ENCODE peak calls at places on chromosomes 12 and 14, in five cellular contexts. One of them, this sample, is unnamed.

GRCh38 chr14:72884386-72884785 is 9.5 kb downstream of the DPF3 start:
- DNase-seq in fibroblast of the aortic adventitia: no peak
- DNase-seq in GM04504: no peak
- DNase-seq in NCI-H2081: no peak
- DNase-seq in amniotic epithelial cell: no peak
- DNase-seq in this sample: no peak

GRCh38 chr12:115103884-115104883 is 420.2 kb upstream of the TBX3 start:
- DNase-seq in NCI-H2081: no peak
- DNase-seq in GM04504: no peak
- DNase-seq in amniotic epithelial cell: peak; percentile 99
- DNase-seq in fibroblast of the aortic adventitia: peak; percentile 84
- DNase-seq in this sample: no peak

GRCh38 chr14:60064491-60065072 is 27.1 kb upstream of the PCNX4 start:
- DNase-seq in fibroblast of the aortic adventitia: peak; percentile 70
- DNase-seq in NCI-H2081: peak; percentile 33
- DNase-seq in GM04504: no peak
- DNase-seq in amniotic epithelial cell: peak; percentile 52
- DNase-seq in this sample: no peak

GRCh38 chr12:48351022-48351708 is 446 bp upstream of the ZNF641 start:
- DNase-seq in GM04504: peak; percentile 31
- DNase-seq in NCI-H2081: peak; percentile 62
- DNase-seq in fibroblast of the aortic adventitia: peak; percentile 76
- DNase-seq in amniotic epithelial cell: peak; percentile 94
- DNase-seq in this sample: no peak

GRCh38 chr12:34605510-34605887 is 583.2 kb downstream of the ALG10 start:
- DNase-seq in GM04504: no peak
- DNase-seq in fibroblast of the aortic adventitia: no peak
- DNase-seq in amniotic epithelial cell: no peak
- DNase-seq in NCI-H2081: no peak
- DNase-seq in this sample: no peak

GRCh38 chr14:31080060-31080459 is 53.9 kb upstream of the STRN3 start:
- DNase-seq in NCI-H2081: no peak
- DNase-seq in amniotic epithelial cell: no peak
- DNase-seq in fibroblast of the aortic adventitia: peak; percentile 63
- DNase-seq in GM04504: no peak
- DNase-seq in this sample: no peak

GRCh38 chr12:113016796-113017195 is 38.5 kb downstream of the OAS2 start:
- DNase-seq in GM04504: no peak
- DNase-seq in fibroblast of the aortic adventitia: no peak
- DNase-seq in amniotic epithelial cell: no peak
- DNase-seq in NCI-H2081: no peak
- DNase-seq in this sample: no peak

GRCh38 chr12:3034067-3034750 is 43.0 kb upstream of the TSPAN9 start:
- DNase-seq in fibroblast of the aortic adventitia: peak; percentile 59
- DNase-seq in GM04504: peak; percentile 31
- DNase-seq in amniotic epithelial cell: peak; percentile 68
- DNase-seq in NCI-H2081: peak; percentile 49
- DNase-seq in this sample: peak; percentile 64

GRCh38 chr14:67167420-67168109 is 21.7 kb upstream of the GARIN2 start:
- DNase-seq in GM04504: no peak
- DNase-seq in amniotic epithelial cell: peak; percentile 38
- DNase-seq in fibroblast of the aortic adventitia: peak; percentile 37
- DNase-seq in NCI-H2081: no peak
- DNase-seq in this sample: no peak

GRCh38 chr12:104740668-104741067 is 217.4 kb downstream of the SLC41A2 start:
- DNase-seq in NCI-H2081: no peak
- DNase-seq in GM04504: no peak
- DNase-seq in amniotic epithelial cell: no peak
- DNase-seq in fibroblast of the aortic adventitia: no peak
- DNase-seq in this sample: no peak

GRCh38 chr12:114686421-114687268 is 2.7 kb upstream of the TBX3 start:
- DNase-seq in NCI-H2081: no peak
- DNase-seq in amniotic epithelial cell: no peak
- DNase-seq in fibroblast of the aortic adventitia: no peak
- DNase-seq in GM04504: no peak
- DNase-seq in this sample: no peak

GRCh38 chr12:16573652-16574077 is 32.3 kb downstream of the LMO3 start:
- DNase-seq in NCI-H2081: no peak
- DNase-seq in fibroblast of the aortic adventitia: no peak
- DNase-seq in GM04504: no peak
- DNase-seq in amniotic epithelial cell: peak; percentile 94
- DNase-seq in this sample: no peak

GRCh38 chr14:75222208-75222701 is 45.8 kb upstream of the TMED10 start:
- DNase-seq in amniotic epithelial cell: peak; percentile 89
- DNase-seq in GM04504: no peak
- DNase-seq in NCI-H2081: no peak
- DNase-seq in fibroblast of the aortic adventitia: peak; percentile 67
- DNase-seq in this sample: no peak

GRCh38 chr14:99267871-99268775 is 3.9 kb downstream of the BCL11B start:
- DNase-seq in NCI-H2081: no peak
- DNase-seq in GM04504: no peak
- DNase-seq in amniotic epithelial cell: no peak
- DNase-seq in fibroblast of the aortic adventitia: no peak
- DNase-seq in this sample: no peak

GRCh38 chr14:89957791-89958190 is 2.1 kb downstream of the TDP1 start:
- DNase-seq in amniotic epithelial cell: no peak
- DNase-seq in NCI-H2081: no peak
- DNase-seq in fibroblast of the aortic adventitia: no peak
- DNase-seq in GM04504: no peak
- DNase-seq in this sample: no peak

GRCh38 chr12:110253176-110253575 is 27.9 kb upstream of the ATP2A2 start:
- DNase-seq in GM04504: no peak
- DNase-seq in fibroblast of the aortic adventitia: peak; percentile 40
- DNase-seq in amniotic epithelial cell: peak; percentile 19
- DNase-seq in NCI-H2081: no peak
- DNase-seq in this sample: no peak

GRCh38 chr12:68240975-68241374 is 12.4 kb downstream of the IL22 start:
- DNase-seq in GM04504: no peak
- DNase-seq in fibroblast of the aortic adventitia: peak; percentile 52
- DNase-seq in amniotic epithelial cell: peak; percentile 57
- DNase-seq in NCI-H2081: no peak
- DNase-seq in this sample: no peak

GRCh38 chr14:79781882-79782281 is 429.4 kb downstream of the DIO2 start:
- DNase-seq in GM04504: peak; percentile 0
- DNase-seq in fibroblast of the aortic adventitia: no peak
- DNase-seq in NCI-H2081: no peak
- DNase-seq in amniotic epithelial cell: peak; percentile 61
- DNase-seq in this sample: no peak

GRCh38 chr14:55398679-55399078 is 13.0 kb downstream of the ATG14 start:
- DNase-seq in amniotic epithelial cell: peak; percentile 94
- DNase-seq in NCI-H2081: no peak
- DNase-seq in fibroblast of the aortic adventitia: peak; percentile 97
- DNase-seq in GM04504: peak; percentile 79
- DNase-seq in this sample: no peak

GRCh38 chr12:48356041-48356768 is 5.5 kb upstream of the ZNF641 start:
- DNase-seq in NCI-H2081: no peak
- DNase-seq in GM04504: no peak
- DNase-seq in amniotic epithelial cell: peak; percentile 49
- DNase-seq in fibroblast of the aortic adventitia: no peak
- DNase-seq in this sample: no peak

GRCh38 chr12:26229910-26230309 is 34.5 kb downstream of the SSPN start:
- DNase-seq in NCI-H2081: no peak
- DNase-seq in amniotic epithelial cell: peak; percentile 18
- DNase-seq in fibroblast of the aortic adventitia: no peak
- DNase-seq in GM04504: no peak
- DNase-seq in this sample: no peak

GRCh38 chr14:63493246-63493645 is 49.9 kb downstream of the PPP2R5E start:
- DNase-seq in fibroblast of the aortic adventitia: no peak
- DNase-seq in amniotic epithelial cell: peak; percentile 32
- DNase-seq in GM04504: no peak
- DNase-seq in NCI-H2081: no peak
- DNase-seq in this sample: no peak

GRCh38 chr12:102172436-102172835 is 25.2 kb downstream of the PMCH start:
- DNase-seq in fibroblast of the aortic adventitia: peak; percentile 77
- DNase-seq in NCI-H2081: no peak
- DNase-seq in GM04504: peak; percentile 16
- DNase-seq in amniotic epithelial cell: peak; percentile 18
- DNase-seq in this sample: no peak

GRCh38 chr14:55454264-55455151 is 14.1 kb upstream of the TBPL2 start:
- DNase-seq in amniotic epithelial cell: peak; percentile 93
- DNase-seq in fibroblast of the aortic adventitia: peak; percentile 71
- DNase-seq in NCI-H2081: peak; percentile 92
- DNase-seq in GM04504: no peak
- DNase-seq in this sample: peak; percentile 86

GRCh38 chr12:89189448-89189847 is 162.9 kb downstream of the DUSP6 start:
- DNase-seq in amniotic epithelial cell: no peak
- DNase-seq in GM04504: no peak
- DNase-seq in fibroblast of the aortic adventitia: no peak
- DNase-seq in NCI-H2081: no peak
- DNase-seq in this sample: no peak

GRCh38 chr14:28609228-28609828 is 157.3 kb upstream of the FOXG1 start:
- DNase-seq in fibroblast of the aortic adventitia: peak; percentile 71
- DNase-seq in amniotic epithelial cell: peak; percentile 46
- DNase-seq in NCI-H2081: peak; percentile 79
- DNase-seq in GM04504: no peak
- DNase-seq in this sample: peak; percentile 82

GRCh38 chr12:115541891-115542361 is 735.6 kb downstream of the MED13L start:
- DNase-seq in NCI-H2081: no peak
- DNase-seq in amniotic epithelial cell: peak; percentile 89
- DNase-seq in GM04504: no peak
- DNase-seq in fibroblast of the aortic adventitia: peak; percentile 33
- DNase-seq in this sample: no peak

GRCh38 chr14:91038439-91038838 is 22.0 kb downstream of the RPS6KA5 start:
- DNase-seq in NCI-H2081: no peak
- DNase-seq in amniotic epithelial cell: peak; percentile 80
- DNase-seq in GM04504: peak; percentile 8
- DNase-seq in fibroblast of the aortic adventitia: peak; percentile 87
- DNase-seq in this sample: no peak

GRCh38 chr12:33370318-33370717 is 69.3 kb downstream of the SYT10 start:
- DNase-seq in GM04504: no peak
- DNase-seq in fibroblast of the aortic adventitia: no peak
- DNase-seq in NCI-H2081: no peak
- DNase-seq in amniotic epithelial cell: no peak
- DNase-seq in this sample: no peak

GRCh38 chr14:78222746-78223145 is 52.6 kb downstream of the NRXN3 start:
- DNase-seq in NCI-H2081: no peak
- DNase-seq in amniotic epithelial cell: no peak
- DNase-seq in fibroblast of the aortic adventitia: no peak
- DNase-seq in GM04504: no peak
- DNase-seq in this sample: no peak

GRCh38 chr14:70931008-70931407 is 23.7 kb downstream of the PCNX1 start:
- DNase-seq in GM04504: no peak
- DNase-seq in NCI-H2081: no peak
- DNase-seq in fibroblast of the aortic adventitia: peak; percentile 15
- DNase-seq in amniotic epithelial cell: no peak
- DNase-seq in this sample: no peak

GRCh38 chr14:103518416-103519042 is 4.1 kb downstream of the CKB start:
- DNase-seq in amniotic epithelial cell: no peak
- DNase-seq in fibroblast of the aortic adventitia: peak; percentile 49
- DNase-seq in NCI-H2081: peak; percentile 52
- DNase-seq in GM04504: no peak
- DNase-seq in this sample: peak; percentile 77

This sample was measured in NCI-H446.